ENCODE peak calls at places on chromosomes 7 and 10, in seven cellular contexts. M is colonic mucosa; X is mesenchymal stem cell; J is CD4-positive, alpha-beta memory T cell; O is GM23338; V is lower lobe of right lung; U is uterus. I is an unnamed sample.

GRCh38 chr7:114639456-114639855 is 224.8 kb downstream of the FOXP2 start:
- DNase-seq in M (no peak), X (no peak), J (no peak), O (no peak), V (no peak), U (no peak), I (no peak)

GRCh38 chr10:64209574-64209973 is 688.4 kb downstream of the REEP3 start:
- DNase-seq in M (no peak), X (no peak), J (no peak), O (no peak), V (no peak), U (no peak), I (no peak)

GRCh38 chr10:129495697-129496096 is 28.7 kb downstream of the MGMT start:
- DNase-seq in M (no peak), X (peak), J (no peak), O (no peak), V (no peak), U (no peak), I (no peak)

GRCh38 chr7:110573862-110574528 is 516.9 kb upstream of the LRRN3 start:
- DNase-seq in M (no peak), X (peak), J (no peak), O (no peak), V (no peak), U (no peak), I (no peak)

GRCh38 chr10:117541909-117542705 is 439 bp upstream of the EMX2 start:
- DNase-seq in M (no peak), X (peak), J (no peak), O (peak), V (no peak), U (peak), I (no peak)

GRCh38 chr10:57338823-57339558 is 928.7 kb downstream of the IPMK start:
- DNase-seq in M (no peak), X (peak), J (no peak), O (peak), V (no peak), U (no peak), I (peak)

GRCh38 chr7:43666938-43667337 is 62.4 kb downstream of the COA1 start:
- DNase-seq in M (no peak), X (peak), J (no peak), O (no peak), V (no peak), U (no peak), I (no peak)

GRCh38 chr7:104652434-104652833 is 324.0 kb downstream of the LHFPL3 start:
- DNase-seq in M (no peak), X (no peak), J (no peak), O (peak), V (no peak), U (no peak), I (no peak)

GRCh38 chr7:134690016-134690415 is 43.4 kb downstream of the BPGM start:
- DNase-seq in M (no peak), X (peak), J (no peak), O (no peak), V (no peak), U (no peak), I (no peak)

GRCh38 chr7:157691521-157692155 is 354.8 kb downstream of the DNAJB6 start:
- DNase-seq in M (no peak), X (no peak), J (no peak), O (no peak), V (no peak), U (no peak), I (no peak)

GRCh38 chr7:17123020-17123419 is 175.4 kb upstream of the AHR start:
- DNase-seq in M (no peak), X (peak), J (no peak), O (no peak), V (no peak), U (no peak), I (no peak)

GRCh38 chr10:130709415-130709814 is 573.2 kb downstream of the GLRX3 start:
- DNase-seq in M (no peak), X (no peak), J (no peak), O (no peak), V (no peak), U (no peak), I (no peak)

GRCh38 chr7:99320371-99320770 is 5.3 kb upstream of the ARPC1A start:
- DNase-seq in M (no peak), X (no peak), J (no peak), O (peak), V (no peak), U (no peak), I (no peak)

GRCh38 chr7:99224263-99224947 is 16.5 kb upstream of the KPNA7 start:
- DNase-seq in M (peak), X (no peak), J (no peak), O (no peak), V (no peak), U (no peak), I (no peak)

GRCh38 chr10:30812018-30812851 is 182.7 kb upstream of the LYZL2 start:
- DNase-seq in M (peak), X (peak), J (no peak), O (no peak), V (no peak), U (peak), I (no peak)

GRCh38 chr10:114635101-114635500 is 23.0 kb downstream of the ABLIM1 start:
- DNase-seq in M (no peak), X (no peak), J (no peak), O (no peak), V (no peak), U (no peak), I (no peak)

GRCh38 chr7:493661-494251 is 25.9 kb downstream of the PDGFA start:
- DNase-seq in M (no peak), X (no peak), J (no peak), O (no peak), V (peak), U (no peak), I (no peak)

GRCh38 chr10:68075550-68076004 is 494 bp upstream of the HERC4 start:
- DNase-seq in M (no peak), X (no peak), J (no peak), O (no peak), V (no peak), U (no peak), I (peak)

GRCh38 chr10:14684363-14684762 is 90.3 kb downstream of the FAM107B start:
- DNase-seq in M (no peak), X (no peak), J (no peak), O (peak), V (no peak), U (no peak), I (no peak)

GRCh38 chr10:86078639-86079035 is 288.0 kb downstream of the GRID1 start:
- DNase-seq in M (no peak), X (no peak), J (no peak), O (no peak), V (no peak), U (no peak), I (no peak)

GRCh38 chr10:61623101-61623500 is 39.6 kb upstream of the CABCOCO1 start:
- DNase-seq in M (no peak), X (no peak), J (no peak), O (no peak), V (no peak), U (no peak), I (no peak)

GRCh38 chr10:70711911-70712310 is 39.6 kb downstream of the ADAMTS14 start:
- DNase-seq in M (no peak), X (no peak), J (no peak), O (no peak), V (no peak), U (no peak), I (no peak)

GRCh38 chr10:772227-772637 is 82.8 kb upstream of the DIP2C start:
- DNase-seq in M (no peak), X (no peak), J (no peak), O (no peak), V (peak), U (no peak), I (no peak)

GRCh38 chr7:80288175-80289122 is 153.8 kb downstream of the GNAI1 start:
- DNase-seq in M (no peak), X (peak), J (no peak), O (peak), V (no peak), U (no peak), I (no peak)

GRCh38 chr7:151313857-151314256 is 27.8 kb upstream of the NUB1 start:
- DNase-seq in M (peak), X (no peak), J (no peak), O (no peak), V (no peak), U (no peak), I (no peak)

GRCh38 chr7:41170466-41170865 is 532.4 kb downstream of the INHBA start:
- DNase-seq in M (no peak), X (no peak), J (no peak), O (no peak), V (no peak), U (no peak), I (no peak)

GRCh38 chr7:3218561-3219225 is 82.4 kb upstream of the SDK1 start:
- DNase-seq in M (no peak), X (no peak), J (no peak), O (no peak), V (no peak), U (no peak), I (no peak)

GRCh38 chr10:30565449-30565848 is 64.1 kb downstream of the LYZL2 start:
- DNase-seq in M (no peak), X (no peak), J (no peak), O (no peak), V (no peak), U (no peak), I (no peak)

DNA sequence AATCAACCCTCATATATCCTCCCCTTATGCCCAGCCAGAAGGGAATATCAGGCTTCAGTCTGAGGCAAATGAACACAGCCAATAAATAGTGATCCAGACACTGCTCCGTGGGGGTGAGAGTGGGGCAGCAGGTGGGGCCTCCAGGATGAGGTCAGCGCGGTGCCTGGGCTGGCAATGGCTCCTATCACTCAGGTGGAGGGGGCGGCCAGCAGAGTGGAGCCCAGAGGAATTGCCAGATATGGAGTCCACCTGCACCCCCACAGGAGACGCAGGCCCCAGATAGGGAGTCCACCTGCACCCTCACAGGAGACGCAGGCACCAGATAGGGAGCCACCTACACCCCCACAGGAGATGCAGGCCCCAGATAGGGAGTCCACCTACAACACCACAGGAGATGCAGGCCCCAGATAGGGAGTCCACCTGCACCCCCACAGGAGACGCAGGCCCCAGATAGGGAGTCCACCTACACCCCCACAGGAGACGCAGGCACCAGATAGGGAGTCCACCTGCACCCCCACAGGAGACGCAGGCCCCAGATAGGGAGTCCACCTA is 78.0 kb upstream of the PPP2R2D start:
- DNase-seq in M (no peak), X (no peak), J (no peak), O (no peak), V (peak), U (no peak), I (no peak)
- H3K27ac ChIP-seq in M (no peak), X (no peak), J (no peak), O (no peak), V (no peak), U (no peak), I (no peak)

GRCh38 chr10:26544932-26545331 is 106.8 kb downstream of the APBB1IP start:
- DNase-seq in M (no peak), X (no peak), J (no peak), O (no peak), V (no peak), U (no peak), I (no peak)

GRCh38 chr10:26540601-26541000 is 102.5 kb downstream of the APBB1IP start:
- DNase-seq in M (no peak), X (no peak), J (no peak), O (peak), V (no peak), U (no peak), I (peak)

GRCh38 chr10:26543567-26544306 is 105.6 kb downstream of the APBB1IP start:
- DNase-seq in M (no peak), X (no peak), J (no peak), O (no peak), V (no peak), U (no peak), I (no peak)
- H3K27ac ChIP-seq in M (no peak), X (no peak), J (no peak), O (no peak), V (no peak), U (no peak), I (no peak)

GRCh38 chr7:46173526-46174191 is 252.6 kb upstream of the IGFBP3 start:
- DNase-seq in M (no peak), X (no peak), J (no peak), O (no peak), V (no peak), U (peak), I (no peak)
- H3K27ac ChIP-seq in M (no peak), X (no peak), J (no peak), O (no peak), V (peak), U (peak), I (no peak)

DNA sequence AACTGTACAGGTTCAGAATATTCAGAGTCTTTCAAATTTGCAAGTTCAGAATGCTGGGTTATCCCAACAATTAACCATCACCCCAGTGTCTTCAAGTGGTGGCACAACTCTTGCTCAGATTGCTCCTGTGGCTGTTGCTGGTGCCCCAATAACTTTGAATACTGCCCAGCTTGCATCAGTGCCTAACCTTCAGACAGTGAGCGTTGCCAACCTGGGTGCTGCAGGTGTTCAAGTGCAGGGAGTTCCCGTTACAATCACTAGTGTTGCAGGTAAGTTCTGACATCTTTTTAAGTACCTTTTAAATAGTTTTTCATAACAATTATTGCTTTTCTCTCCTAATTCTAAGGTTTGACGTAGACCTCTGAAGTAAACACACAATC is 2.7 kb downstream of the SP4 start:
- DNase-seq in M (no peak), X (no peak), J (no peak), O (no peak), V (no peak), U (no peak), I (peak)
- H3K27ac ChIP-seq in M (no peak), X (no peak), J (no peak), O (no peak), V (no peak), U (no peak), I (no peak)

GRCh38 chr7:101166909-101167644 is 1.7 kb upstream of the VGF start:
- DNase-seq in M (no peak), X (no peak), J (no peak), O (peak), V (no peak), U (no peak), I (no peak)
- H3K27ac ChIP-seq in M (no peak), X (no peak), J (no peak), O (no peak), V (no peak), U (no peak), I (no peak)

GRCh38 chr7:130142654-130143333 is 62.4 kb downstream of the TMEM209 start:
- DNase-seq in M (no peak), X (no peak), J (no peak), O (no peak), V (no peak), U (no peak), I (no peak)

GRCh38 chr7:130141161-130141857 is 63.9 kb downstream of the TMEM209 start:
- DNase-seq in M (peak), X (peak), J (peak), O (peak), V (peak), U (peak), I (no peak)

GRCh38 chr7:130143334-130143732 is 61.9 kb downstream of the TMEM209 start:
- DNase-seq in M (no peak), X (no peak), J (no peak), O (no peak), V (no peak), U (no peak), I (no peak)

GRCh38 chr7:130140551-130141160 is 64.5 kb downstream of the TMEM209 start:
- DNase-seq in M (peak), X (no peak), J (no peak), O (peak), V (no peak), U (no peak), I (no peak)

DNA sequence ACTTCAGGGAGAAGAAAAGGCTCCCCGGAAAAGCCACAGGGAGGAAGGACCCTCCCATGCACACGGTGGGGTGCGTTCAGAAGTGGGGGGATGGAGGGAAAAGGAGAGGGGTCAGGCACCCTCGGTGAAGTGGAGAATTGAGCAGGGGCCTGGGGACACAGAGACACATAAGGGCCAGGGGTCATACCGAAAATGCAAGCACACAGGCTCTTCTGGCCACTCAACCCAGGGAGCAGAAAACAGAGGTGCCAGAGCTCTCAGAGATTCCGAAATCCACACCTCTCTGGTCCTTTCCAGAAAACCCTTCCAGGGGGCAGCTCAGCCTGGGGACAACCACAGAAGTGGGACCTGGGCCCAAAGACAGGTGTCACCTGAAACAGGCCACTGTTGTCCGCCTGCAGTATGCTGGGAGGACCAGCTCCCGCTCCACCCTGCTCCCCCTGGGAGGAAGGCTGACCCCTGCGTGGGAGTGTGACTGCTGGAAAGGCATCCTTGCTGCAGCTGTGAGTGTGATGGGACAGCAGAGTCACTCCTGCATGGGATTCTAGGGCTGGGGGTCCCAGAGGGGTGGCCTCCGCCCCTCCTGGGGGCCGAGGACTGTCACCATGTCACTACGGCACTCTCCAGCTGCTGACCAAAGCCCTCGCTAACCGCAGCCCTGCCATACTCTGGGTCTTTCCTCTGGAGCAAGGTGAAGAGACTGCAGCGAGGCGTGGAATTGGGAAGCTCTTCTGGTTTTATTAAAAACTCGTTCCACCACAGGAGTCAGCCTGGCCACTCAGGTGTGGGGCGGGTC is 63.1 kb downstream of the TMEM209 start:
- DNase-seq in M (peak), X (no peak), J (no peak), O (no peak), V (no peak), U (no peak), I (no peak)
- H3K27ac ChIP-seq in M (no peak), X (no peak), J (peak), O (no peak), V (peak), U (peak), I (no peak)

DNA sequence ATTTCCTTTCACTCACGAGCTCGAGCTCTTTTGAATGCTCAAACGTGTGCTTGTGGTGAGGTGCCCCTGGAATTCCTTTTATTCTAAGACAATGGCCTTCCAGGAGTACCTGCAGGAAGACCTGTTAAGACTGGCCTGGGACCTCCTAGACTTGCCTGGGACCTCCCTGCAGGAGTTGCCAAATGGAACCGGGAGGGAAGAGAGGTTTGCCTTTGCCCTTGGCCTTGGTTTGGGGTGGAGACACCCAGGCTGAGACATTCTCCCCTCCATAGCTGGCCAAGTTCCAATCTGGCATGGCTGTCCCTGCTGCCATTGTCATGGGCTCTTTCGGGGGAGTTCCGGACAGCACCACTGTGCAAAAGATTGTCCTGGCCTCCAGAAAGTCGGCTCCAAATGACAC is 39.7 kb downstream of the DNAJB12 start:
- DNase-seq in M (peak), X (no peak), J (no peak), O (peak), V (no peak), U (no peak), I (no peak)
- H3K27ac ChIP-seq in M (peak), X (no peak), J (no peak), O (peak), V (peak), U (peak), I (no peak)

GRCh38 chr7:139079861-139080260 is 29.7 kb downstream of the ZC3HAV1 start:
- DNase-seq in M (no peak), X (no peak), J (no peak), O (no peak), V (no peak), U (no peak), I (no peak)
- H3K27ac ChIP-seq in M (no peak), X (no peak), J (peak), O (no peak), V (no peak), U (no peak), I (no peak)

GRCh38 chr10:78259394-78259793 is 225.7 kb downstream of the RPS24 start:
- DNase-seq in M (no peak), X (no peak), J (no peak), O (no peak), V (peak), U (no peak), I (no peak)

GRCh38 chr10:78260141-78260540 is 226.5 kb downstream of the RPS24 start:
- DNase-seq in M (no peak), X (peak), J (no peak), O (peak), V (no peak), U (no peak), I (no peak)

GRCh38 chr10:78260675-78261074 is 227.0 kb downstream of the RPS24 start:
- DNase-seq in M (no peak), X (no peak), J (no peak), O (no peak), V (no peak), U (no peak), I (no peak)

GRCh38 chr10:78263521-78263988 is 229.9 kb downstream of the RPS24 start:
- DNase-seq in M (no peak), X (peak), J (no peak), O (no peak), V (no peak), U (no peak), I (no peak)

DNA sequence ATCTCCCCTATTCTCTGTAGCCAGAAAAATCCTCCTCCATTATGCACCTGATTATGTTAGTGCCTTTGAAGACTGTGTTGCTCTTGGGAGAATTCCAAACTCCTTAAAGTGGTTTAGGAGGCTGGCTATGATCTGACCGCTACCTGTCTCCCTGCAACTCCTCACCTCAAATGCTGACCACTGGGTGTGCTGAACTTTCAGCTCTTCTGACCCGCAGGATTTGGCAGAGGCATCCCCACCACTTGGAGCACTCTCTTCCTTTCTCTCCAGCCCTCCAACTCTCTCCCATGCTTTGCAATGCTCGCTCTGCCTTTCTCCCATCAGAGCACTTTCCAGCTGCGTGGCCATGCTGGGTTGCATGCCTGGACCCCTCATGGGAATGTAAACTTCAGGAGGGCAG is 227.6 kb downstream of the RPS24 start:
- DNase-seq in M (no peak), X (no peak), J (no peak), O (no peak), V (no peak), U (no peak), I (no peak)
- H3K27ac ChIP-seq in M (no peak), X (no peak), J (no peak), O (no peak), V (no peak), U (no peak), I (no peak)